ENCODE peak calls at places on chromosomes 12 and 14, in five cellular contexts. H, Q, A, G and N are unnamed samples.

GRCh38 chr12:138898-139534 is 72.4 kb downstream of the IQSEC3 start:
- DNase-seq in G (no peak), H (peak; percentile 73), A (no peak), Q (no peak), N (no peak)

GRCh38 chr12:16352481-16352880 is 5.0 kb downstream of the MGST1 start:
- DNase-seq in Q (no peak), H (no peak), A (no peak), G (no peak), N (no peak)

GRCh38 chr12:82299617-82300016 is 58.6 kb downstream of the CCDC59 start:
- DNase-seq in A (no peak), G (no peak), Q (no peak), H (no peak), N (no peak)

GRCh38 chr12:24361860-24362581 is 412.6 kb upstream of the SOX5 start:
- DNase-seq in A (no peak), G (no peak), H (no peak), Q (no peak), N (no peak)

GRCh38 chr12:82529954-82530353 is 156.8 kb upstream of the TMTC2 start:
- DNase-seq in H (no peak), Q (no peak), A (no peak), G (no peak), N (no peak)

GRCh38 chr12:107485731-107486130 is 199.9 kb upstream of the PWP1 start:
- DNase-seq in A (no peak), H (no peak), G (no peak), Q (no peak), N (no peak)

GRCh38 chr14:24077086-24077485 is 5.7 kb downstream of the CPNE6 start:
- DNase-seq in Q (no peak), H (no peak), G (no peak), A (no peak), N (no peak)

GRCh38 chr12:116720129-116720528 is 17.7 kb downstream of the SPRING1 start:
- DNase-seq in H (no peak), G (no peak), A (no peak), Q (no peak), N (no peak)

GRCh38 chr12:54601841-54602240 is 13.4 kb upstream of the PPP1R1A start:
- DNase-seq in G (no peak), H (no peak), A (no peak), Q (no peak), N (no peak)

GRCh38 chr12:103975368-103975767 is 9.7 kb downstream of the TDG start:
- DNase-seq in G (no peak), A (no peak), Q (no peak), H (no peak), N (no peak)

GRCh38 chr14:104341532-104342434 is 203.4 kb downstream of the KIF26A start:
- DNase-seq in Q (no peak), H (peak; percentile 71), A (peak; percentile 61), G (no peak), N (peak; percentile 97)

GRCh38 chr14:80988742-80989429 is 33.5 kb downstream of the TSHR start:
- DNase-seq in G (no peak), H (no peak), Q (no peak), A (no peak), N (no peak)

GRCh38 chr14:105883066-105884005 is 357.0 kb downstream of the TMEM121 start:
- DNase-seq in A (peak; percentile 20), G (no peak), H (peak; percentile 53), Q (no peak), N (no peak)

GRCh38 chr12:3542911-3543310 is 51.9 kb downstream of the PRMT8 start:
- DNase-seq in Q (no peak), G (no peak), A (no peak), H (no peak), N (no peak)

GRCh38 chr12:4486049-4486699 is 40.6 kb upstream of the FGF6 start:
- DNase-seq in G (no peak), Q (no peak), A (no peak), H (no peak), N (no peak)

GRCh38 chr12:65946419-65946818 is 122.1 kb downstream of the HMGA2 start:
- DNase-seq in H (no peak), A (no peak), Q (no peak), G (no peak), N (no peak)

GRCh38 chr12:40185303-40185693 is 39.5 kb upstream of the LRRK2 start:
- DNase-seq in G (no peak), A (no peak), Q (no peak), H (no peak), N (no peak)

GRCh38 chr12:30980886-30981662 is 54.5 kb downstream of the TSPAN11 start:
- DNase-seq in Q (no peak), A (no peak), G (no peak), H (no peak), N (no peak)

GRCh38 chr12:105455250-105455649 is 124.8 kb downstream of the C12orf75 start:
- DNase-seq in H (no peak), A (no peak), G (no peak), Q (no peak), N (no peak)

GRCh38 chr14:61514006-61514830 is 181.1 kb upstream of the HIF1A start:
- DNase-seq in A (no peak), Q (no peak), G (no peak), H (no peak), N (no peak)

GRCh38 chr14:71591929-71592328 is 340.3 kb upstream of the RGS6 start:
- DNase-seq in H (no peak), A (no peak), G (no peak), Q (no peak), N (no peak)

GRCh38 chr12:67751376-67751928 is 102.9 kb downstream of the DYRK2 start:
- DNase-seq in Q (no peak), A (no peak), H (no peak), G (no peak), N (peak; percentile 18)

GRCh38 chr12:109767991-109768900 is 54.6 kb downstream of the FAM222A start:
- DNase-seq in Q (no peak), G (no peak), A (peak; percentile 44), H (peak; percentile 62), N (no peak)

GRCh38 chr12:120321382-120322202 is 6.0 kb downstream of the PLA2G1B start:
- DNase-seq in A (no peak), Q (no peak), G (no peak), H (peak; percentile 74), N (no peak)

GRCh38 chr12:3125674-3126073 is 48.5 kb downstream of the TSPAN9 start:
- DNase-seq in G (no peak), Q (no peak), H (no peak), A (no peak), N (no peak)